ENCODE peak calls at places on chromosomes 1 and 21, in five cellular contexts. Z is astrocyte of the spinal cord, M is fibroblast of pulmonary artery, E is cardiac fibroblast, G is adrenal gland. K is an unnamed sample.

GRCh38 chr1:223820976-223821375 is 24.8 kb downstream of the TP53BP2 start:
- DNase-seq in M (no peak), Z (no peak), E (no peak), G (no peak), K (no peak)

GRCh38 chr1:30872033-30872947 is 36.3 kb downstream of the SDC3 start:
- DNase-seq in G (no peak), M (peak; percentile 22), Z (no peak), E (no peak), K (no peak)

GRCh38 chr1:54882483-54882882 is 4.5 kb downstream of the DHCR24 start:
- DNase-seq in E (no peak), G (no peak), M (no peak), Z (no peak), K (no peak)

GRCh38 chr1:234176000-234176399 is 197.3 kb upstream of the COA6 start:
- DNase-seq in Z (no peak), E (no peak), M (no peak), G (no peak), K (no peak)

GRCh38 chr1:116693759-116694482 is 26.4 kb upstream of the IGSF3 start:
- DNase-seq in Z (peak; percentile 55), E (peak; percentile 57), G (peak; percentile 17), M (peak; percentile 57), K (no peak)

GRCh38 chr1:206117151-206117948 is at the start of gene AVPR1B:
- DNase-seq in M (peak; percentile 23), G (peak; percentile 43), Z (peak; percentile 8), E (peak; percentile 44), K (no peak)

GRCh38 chr1:236465959-236466303 is 57.9 kb upstream of the LGALS8 start:
- DNase-seq in E (no peak), Z (no peak), M (no peak), G (no peak), K (no peak)

GRCh38 chr1:14323665-14324630 is 274.5 kb upstream of the KAZN start:
- DNase-seq in M (no peak), Z (no peak), E (no peak), G (no peak), K (no peak)

GRCh38 chr1:48242126-48242736 is 19.7 kb downstream of the SLC5A9 start:
- DNase-seq in G (no peak), E (no peak), Z (no peak), M (no peak), K (no peak)

GRCh38 chr1:37498872-37499617 is 15.5 kb downstream of the MEAF6 start:
- DNase-seq in Z (peak; percentile 69), E (peak; percentile 78), M (peak; percentile 73), G (peak; percentile 59), K (peak; percentile 41)

GRCh38 chr21:41045534-41046268 is 122.3 kb upstream of the BACE2 start:
- DNase-seq in E (no peak), M (no peak), G (no peak), Z (no peak), K (no peak)

GRCh38 chr1:54927475-54928240 is 40.7 kb upstream of the DHCR24 start:
- DNase-seq in Z (peak; percentile 68), M (peak; percentile 66), G (peak; percentile 87), E (peak; percentile 67), K (no peak)

GRCh38 chr21:45997205-45997494 is 15.6 kb downstream of the COL6A1 start:
- DNase-seq in G (peak; percentile 1), M (no peak), E (no peak), Z (no peak), K (no peak)

GRCh38 chr1:34199927-34200326 is 23.2 kb downstream of the C1orf94 start:
- DNase-seq in Z (peak; percentile 53), E (no peak), M (no peak), G (peak; percentile 87), K (peak; percentile 1)

GRCh38 chr1:185670187-185670627 is 64.0 kb upstream of the HMCN1 start:
- DNase-seq in E (peak; percentile 71), M (peak; percentile 68), G (peak; percentile 52), Z (peak; percentile 72), K (peak; percentile 56)

GRCh38 chr1:23537296-23537993 is 6.4 kb upstream of the E2F2 start:
- DNase-seq in E (no peak), Z (peak; percentile 36), G (no peak), M (peak; percentile 27), K (no peak)

GRCh38 chr1:6475381-6476133 is 9.6 kb upstream of the TNFRSF25 start:
- DNase-seq in Z (no peak), M (peak; percentile 36), G (peak; percentile 58), E (no peak), K (no peak)

GRCh38 chr21:28193189-28193588 is 799.5 kb downstream of the LTN1 start:
- DNase-seq in G (no peak), Z (no peak), M (peak; percentile 6), E (no peak), K (no peak)

GRCh38 chr21:31268090-31268489 is 76.0 kb downstream of the TIAM1 start:
- DNase-seq in G (no peak), E (no peak), Z (no peak), M (no peak), K (no peak)
- H3K4me3 ChIP-seq in G (no peak overlapping the region), E (no peak overlapping the region), Z (no peak overlapping the region), M (no peak overlapping the region), K (no peak overlapping the region)

DNA sequence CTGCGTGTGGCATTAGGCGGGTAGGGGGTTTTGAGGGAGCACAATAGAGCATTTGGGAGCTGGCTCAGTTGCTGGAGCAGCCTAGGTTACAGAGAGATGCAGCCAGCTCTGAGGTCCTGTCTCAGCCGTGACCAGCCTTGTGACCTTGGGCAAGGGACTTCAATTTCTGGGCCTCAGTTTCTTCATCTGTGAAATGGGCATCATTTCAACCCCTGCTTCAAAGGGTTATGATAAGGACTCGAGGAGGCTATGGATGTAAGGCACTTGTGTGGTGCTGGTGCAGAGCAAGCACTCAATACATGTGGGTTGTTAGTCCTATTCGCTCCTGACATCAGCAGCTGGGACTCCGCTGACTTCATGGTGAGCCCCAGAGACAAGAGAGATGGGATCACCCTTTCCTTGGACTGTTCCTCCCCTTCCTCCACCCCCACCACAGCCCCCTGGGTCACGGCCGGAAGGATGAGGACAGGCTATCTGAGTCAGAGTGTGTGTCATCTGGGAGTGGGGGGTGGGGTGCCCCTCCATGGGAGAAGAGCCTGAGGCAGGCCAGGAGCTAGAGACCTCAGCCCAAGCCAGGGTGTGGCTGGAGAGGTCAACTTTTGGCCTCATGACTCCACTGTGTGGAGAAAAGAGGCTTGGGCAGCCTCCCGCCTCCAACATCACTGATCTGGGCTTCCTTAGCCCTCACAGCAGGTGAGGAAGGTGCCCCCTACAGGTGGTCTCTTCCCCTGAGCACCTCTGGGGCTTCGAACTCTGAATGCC is 71.4 kb upstream of the ZBTB40 start:
- DNase-seq in M (no peak), E (no peak), G (peak; percentile 44), Z (peak; percentile 5), K (no peak)
- TF ChIP-seq CTCF in M (no peak), E (no peak), G (no peak), Z (no peak), K (no peak)

GRCh38 chr1:230112782-230113181 is 45.7 kb downstream of the GALNT2 start:
- DNase-seq in G (no peak), M (no peak), Z (no peak), E (no peak), K (no peak)

GRCh38 chr1:230114245-230114651 is 47.2 kb downstream of the GALNT2 start:
- DNase-seq in M (peak; percentile 82), G (no peak), E (peak; percentile 84), Z (no peak), K (no peak)

GRCh38 chr1:230112131-230112701 is 45.2 kb downstream of the GALNT2 start:
- DNase-seq in M (no peak), E (no peak), G (no peak), Z (no peak), K (no peak)

GRCh38 chr1:230113230-230113604 is 46.2 kb downstream of the GALNT2 start:
- DNase-seq in E (no peak), M (no peak), G (no peak), Z (no peak), K (no peak)

GRCh38 chr1:230113605-230114241 is 46.7 kb downstream of the GALNT2 start:
- DNase-seq in G (peak; percentile 86), M (peak; percentile 97), Z (peak; percentile 97), E (peak; percentile 95), K (no peak)
- H3K4me3 ChIP-seq in G (peak overlapping the region; percentile 8), M (peak overlapping the region; percentile 41), Z (no peak overlapping the region), E (no peak overlapping the region), K (no peak overlapping the region)

GRCh38 chr1:202213361-202214088 is 19.9 kb downstream of the LGR6 start:
- DNase-seq in M (no peak), G (no peak), E (no peak), Z (no peak), K (no peak)
- TF ChIP-seq CTCF in M (peak; percentile 24), G (no peak), E (no peak), Z (peak; percentile 45), K (peak; percentile 50)

GRCh38 chr1:229888561-229889001 is 178.5 kb upstream of the GALNT2 start:
- DNase-seq in E (no peak), M (no peak), G (no peak), Z (no peak), K (no peak)
- H3K4me3 ChIP-seq in E (no peak overlapping the region), M (no peak overlapping the region), G (no peak overlapping the region), Z (no peak overlapping the region), K (no peak overlapping the region)

DNA sequence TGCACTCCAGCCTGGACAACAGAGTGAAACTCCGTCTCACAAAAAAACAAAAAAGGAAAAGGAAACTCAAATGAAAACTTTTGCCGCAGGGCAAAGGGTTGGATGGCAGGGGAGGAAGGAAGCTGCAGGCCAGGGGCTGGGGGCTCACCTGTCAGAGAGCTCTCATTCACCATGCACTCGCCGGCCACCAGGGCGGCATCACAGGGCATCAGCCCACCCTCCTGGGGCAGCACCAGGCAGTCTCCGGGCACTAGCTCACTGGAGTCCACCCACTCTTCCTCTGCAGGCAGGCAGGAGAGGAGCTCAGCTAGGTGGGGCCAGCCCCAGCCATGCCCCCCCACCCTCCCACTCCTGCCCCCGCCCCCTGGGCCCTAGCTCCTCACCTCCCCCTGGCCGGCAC is 11.9 kb downstream of the ATP13A2 start:
- DNase-seq in E (no peak), M (no peak), G (no peak), Z (no peak), K (no peak)
- TF ChIP-seq CTCF in E (no peak), M (peak; percentile 7), G (no peak), Z (no peak), K (no peak)

K was measured in astrocyte of the cerebellum.